ENCODE peak calls at places on chromosome 17, in four cellular contexts. One of them, this sample, is unnamed. For H3K9me1, the result is how much of the 10 kb centered on the place peaks cover.

GRCh38 chr17:56314026-56314425 is 160.8 kb downstream of the ANKFN1 start:
- DNase-seq in endothelial cell of umbilical vein: no peak
- DNase-seq in IMR-90: peak
- DNase-seq in K562: no peak
- DNase-seq in this sample: no peak

GRCh38 chr17:62860962-62861873 is 53.1 kb upstream of the MARCHF10 start:
- DNase-seq in endothelial cell of umbilical vein: no peak
- DNase-seq in K562: no peak
- DNase-seq in IMR-90: peak
- DNase-seq in this sample: no peak

GRCh38 chr17:77285594-77286390 is 145.0 kb downstream of the SEC14L1 start:
- DNase-seq in IMR-90: peak
- DNase-seq in endothelial cell of umbilical vein: no peak
- DNase-seq in K562: no peak
- DNase-seq in this sample: peak

GRCh38 chr17:51668155-51668962 is 408.0 kb downstream of the UTP18 start:
- DNase-seq in endothelial cell of umbilical vein: no peak
- DNase-seq in IMR-90: no peak
- DNase-seq in K562: no peak
- DNase-seq in this sample: no peak

GRCh38 chr17:42122371-42123303 is at the start of gene HSPB9:
- DNase-seq in endothelial cell of umbilical vein: no peak
- DNase-seq in IMR-90: no peak
- DNase-seq in K562: no peak
- DNase-seq in this sample: no peak

GRCh38 chr17:13181683-13182082 is 163.9 kb upstream of the ELAC2 start:
- DNase-seq in endothelial cell of umbilical vein: no peak
- DNase-seq in IMR-90: no peak
- DNase-seq in K562: no peak
- DNase-seq in this sample: no peak

GRCh38 chr17:48841395-48841831 is 10.6 kb downstream of the CALCOCO2 start:
- DNase-seq in endothelial cell of umbilical vein: peak
- DNase-seq in K562: no peak
- DNase-seq in IMR-90: peak
- DNase-seq in this sample: no peak

GRCh38 chr17:2952174-2952845 is 111.1 kb downstream of the OR1D5 start:
- DNase-seq in endothelial cell of umbilical vein: no peak
- DNase-seq in K562: no peak
- DNase-seq in IMR-90: no peak
- DNase-seq in this sample: no peak

GRCh38 chr17:81920612-81921530 is 2.9 kb upstream of the SIRT7 start:
- DNase-seq in K562: no peak
- DNase-seq in endothelial cell of umbilical vein: no peak
- DNase-seq in IMR-90: no peak
- DNase-seq in this sample: no peak

GRCh38 chr17:79045830-79046500 is 22.0 kb downstream of the C1QTNF1 start:
- DNase-seq in endothelial cell of umbilical vein: peak
- DNase-seq in IMR-90: peak
- DNase-seq in K562: peak
- DNase-seq in this sample: no peak

GRCh38 chr17:57898487-57899311 is 48.9 kb upstream of the MRPS23 start:
- DNase-seq in endothelial cell of umbilical vein: no peak
- DNase-seq in K562: no peak
- DNase-seq in IMR-90: peak
- DNase-seq in this sample: no peak

GRCh38 chr17:56909742-56910508 is 3.9 kb downstream of the TRIM25 start:
- DNase-seq in K562: peak
- DNase-seq in IMR-90: no peak
- DNase-seq in endothelial cell of umbilical vein: no peak
- DNase-seq in this sample: no peak

GRCh38 chr17:13171790-13172189 is 154.0 kb upstream of the ELAC2 start:
- DNase-seq in IMR-90: no peak
- DNase-seq in K562: no peak
- DNase-seq in endothelial cell of umbilical vein: no peak
- DNase-seq in this sample: no peak

GRCh38 chr17:79749156-79749815 is 18.5 kb downstream of the ENPP7 start:
- DNase-seq in endothelial cell of umbilical vein: no peak
- DNase-seq in K562: no peak
- DNase-seq in IMR-90: peak
- DNase-seq in this sample: no peak

GRCh38 chr17:21124096-21124495 is 2.7 kb upstream of the DHRS7B start:
- DNase-seq in K562: no peak
- DNase-seq in IMR-90: no peak
- DNase-seq in endothelial cell of umbilical vein: no peak
- DNase-seq in this sample: no peak

GRCh38 chr17:78716814-78717393 is 65.2 kb downstream of the CYTH1 start:
- DNase-seq in K562: no peak
- DNase-seq in IMR-90: peak
- DNase-seq in endothelial cell of umbilical vein: peak
- DNase-seq in this sample: no peak

GRCh38 chr17:40074175-40074512 is 11.4 kb downstream of the THRA start:
- DNase-seq in K562: no peak
- DNase-seq in IMR-90: no peak
- DNase-seq in endothelial cell of umbilical vein: no peak
- DNase-seq in this sample: no peak

GRCh38 chr17:40074871-40075215 is 12.1 kb downstream of the THRA start:
- DNase-seq in endothelial cell of umbilical vein: no peak
- DNase-seq in K562: no peak
- DNase-seq in IMR-90: no peak
- DNase-seq in this sample: no peak

GRCh38 chr17:40076595-40076994 is 13.8 kb downstream of the THRA start:
- DNase-seq in endothelial cell of umbilical vein: no peak
- DNase-seq in K562: peak
- DNase-seq in IMR-90: no peak
- DNase-seq in this sample: no peak

GRCh38 chr17:40076101-40076498 is 13.3 kb downstream of the THRA start:
- DNase-seq in K562: no peak
- DNase-seq in endothelial cell of umbilical vein: no peak
- DNase-seq in IMR-90: no peak
- DNase-seq in this sample: no peak

DNA sequence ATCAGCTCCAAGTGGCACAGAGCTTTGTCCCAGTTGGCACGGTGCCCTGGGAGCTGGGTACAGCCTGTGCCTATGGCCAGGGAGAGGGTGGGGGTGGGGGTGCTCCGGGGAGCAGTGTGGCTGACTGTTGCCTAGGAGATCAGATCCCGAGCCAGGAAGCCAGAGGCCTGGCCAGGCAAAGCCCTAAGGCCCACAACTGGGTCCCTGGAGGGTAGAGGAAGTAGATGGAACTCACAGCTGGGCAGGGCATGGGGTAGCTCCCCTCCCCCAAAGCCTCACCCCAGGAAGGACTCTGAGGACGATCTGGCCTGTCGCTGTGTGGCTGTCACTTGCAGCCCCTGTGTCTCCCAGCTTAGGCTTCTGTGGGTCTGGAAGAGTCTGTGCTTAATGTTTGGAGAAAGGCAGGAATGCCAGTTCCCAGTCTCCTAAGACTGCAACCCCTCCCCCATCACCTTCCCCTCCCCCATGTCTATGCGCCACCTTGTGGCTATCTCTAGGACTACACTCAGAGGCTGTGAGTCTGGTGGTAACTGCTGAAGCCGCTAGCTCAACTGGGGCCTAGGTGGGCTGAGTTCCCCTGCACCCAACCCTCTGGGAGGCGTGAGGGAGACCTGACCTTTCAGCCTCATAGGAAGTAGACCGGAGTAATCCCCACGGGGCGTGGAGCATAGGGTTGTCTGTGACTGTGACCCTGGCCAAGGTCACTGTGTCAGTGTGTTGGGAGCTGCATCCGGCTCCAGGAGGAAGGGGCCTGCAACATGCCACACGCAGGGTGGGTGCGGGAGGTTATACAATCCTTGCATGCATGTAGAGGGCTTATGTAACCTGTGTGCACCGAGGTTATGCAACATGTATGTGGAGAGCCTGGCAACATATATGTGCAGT is 12.7 kb downstream of the THRA start:
- DNase-seq in K562: peak
- DNase-seq in IMR-90: peak
- DNase-seq in endothelial cell of umbilical vein: peak
- DNase-seq in this sample: no peak
- H3K4me2 ChIP-seq in K562: peak
- H3K4me2 ChIP-seq in IMR-90: peak
- H3K4me2 ChIP-seq in endothelial cell of umbilical vein: no peak
- H3K4me2 ChIP-seq in this sample: peak

GRCh38 chr17:18904482-18904881 is 46.6 kb downstream of the PRPSAP2 start:
- DNase-seq in endothelial cell of umbilical vein: no peak
- DNase-seq in IMR-90: no peak
- DNase-seq in K562: no peak
- DNase-seq in this sample: no peak

GRCh38 chr17:18910326-18910725 is 41.6 kb upstream of the SLC5A10 start:
- DNase-seq in endothelial cell of umbilical vein: no peak
- DNase-seq in K562: no peak
- DNase-seq in IMR-90: no peak
- DNase-seq in this sample: no peak

GRCh38 chr17:18910881-18911280 is 41.1 kb upstream of the SLC5A10 start:
- DNase-seq in endothelial cell of umbilical vein: no peak
- DNase-seq in K562: no peak
- DNase-seq in IMR-90: no peak
- DNase-seq in this sample: no peak

GRCh38 chr17:18905226-18905625 is 46.7 kb upstream of the SLC5A10 start:
- DNase-seq in endothelial cell of umbilical vein: no peak
- DNase-seq in K562: no peak
- DNase-seq in IMR-90: no peak
- DNase-seq in this sample: no peak
- H3K9me1 ChIP-seq in endothelial cell of umbilical vein: under half
- H3K9me1 ChIP-seq in K562: under half
- H3K9me1 ChIP-seq in IMR-90: under half
- H3K9me1 ChIP-seq in this sample: under half

GRCh38 chr17:4607773-4608187 is 23.5 kb downstream of the SMTNL2 start:
- DNase-seq in IMR-90: peak
- DNase-seq in K562: no peak
- DNase-seq in endothelial cell of umbilical vein: peak
- DNase-seq in this sample: no peak
- H3K4me2 ChIP-seq in IMR-90: no peak
- H3K4me2 ChIP-seq in K562: no peak
- H3K4me2 ChIP-seq in endothelial cell of umbilical vein: no peak
- H3K4me2 ChIP-seq in this sample: no peak

DNA sequence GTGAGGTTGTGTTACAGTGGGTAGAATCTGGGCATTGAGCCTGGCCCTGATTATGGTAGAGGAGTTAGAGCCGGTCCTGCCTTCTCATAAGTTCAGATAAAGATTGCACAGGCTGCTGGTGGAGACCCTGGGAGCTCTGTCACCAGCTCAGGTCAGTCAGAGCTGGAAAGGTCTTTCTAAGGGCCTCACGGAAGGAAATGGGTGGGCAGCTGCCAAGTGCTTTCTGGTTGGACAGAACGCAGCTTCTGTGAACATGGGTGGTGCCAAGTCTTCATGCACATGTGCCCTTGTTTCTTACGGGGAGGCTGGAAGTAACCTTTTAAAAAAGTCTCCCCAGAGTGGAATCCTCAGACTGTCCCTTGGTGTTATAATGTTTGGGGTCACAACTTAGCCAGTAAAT is 14.9 kb downstream of the ALKBH5 start:
- DNase-seq in K562: no peak
- DNase-seq in IMR-90: no peak
- DNase-seq in endothelial cell of umbilical vein: no peak
- DNase-seq in this sample: no peak
- H3K9me1 ChIP-seq in K562: under half
- H3K9me1 ChIP-seq in IMR-90: under half
- H3K9me1 ChIP-seq in endothelial cell of umbilical vein: under half
- H3K9me1 ChIP-seq in this sample: under half

GRCh38 chr17:36129616-36130015 is 26.0 kb downstream of the CCL4 start:
- DNase-seq in IMR-90: no peak
- DNase-seq in endothelial cell of umbilical vein: no peak
- DNase-seq in K562: no peak
- DNase-seq in this sample: no peak

GRCh38 chr17:36127882-36128369 is 24.3 kb downstream of the CCL4 start:
- DNase-seq in K562: no peak
- DNase-seq in endothelial cell of umbilical vein: no peak
- DNase-seq in IMR-90: no peak
- DNase-seq in this sample: no peak

GRCh38 chr17:36124879-36125824 is 21.5 kb downstream of the CCL4 start:
- DNase-seq in K562: peak
- DNase-seq in endothelial cell of umbilical vein: no peak
- DNase-seq in IMR-90: no peak
- DNase-seq in this sample: no peak

GRCh38 chr17:36128411-36128978 is 24.9 kb downstream of the CCL4 start:
- DNase-seq in IMR-90: no peak
- DNase-seq in K562: no peak
- DNase-seq in endothelial cell of umbilical vein: no peak
- DNase-seq in this sample: no peak

GRCh38 chr17:36127199-36127881 is 23.7 kb downstream of the CCL4 start:
- DNase-seq in K562: no peak
- DNase-seq in endothelial cell of umbilical vein: no peak
- DNase-seq in IMR-90: no peak
- DNase-seq in this sample: no peak
- H3K4me2 ChIP-seq in K562: no peak
- H3K4me2 ChIP-seq in endothelial cell of umbilical vein: no peak
- H3K4me2 ChIP-seq in IMR-90: no peak
- H3K4me2 ChIP-seq in this sample: no peak

DNA sequence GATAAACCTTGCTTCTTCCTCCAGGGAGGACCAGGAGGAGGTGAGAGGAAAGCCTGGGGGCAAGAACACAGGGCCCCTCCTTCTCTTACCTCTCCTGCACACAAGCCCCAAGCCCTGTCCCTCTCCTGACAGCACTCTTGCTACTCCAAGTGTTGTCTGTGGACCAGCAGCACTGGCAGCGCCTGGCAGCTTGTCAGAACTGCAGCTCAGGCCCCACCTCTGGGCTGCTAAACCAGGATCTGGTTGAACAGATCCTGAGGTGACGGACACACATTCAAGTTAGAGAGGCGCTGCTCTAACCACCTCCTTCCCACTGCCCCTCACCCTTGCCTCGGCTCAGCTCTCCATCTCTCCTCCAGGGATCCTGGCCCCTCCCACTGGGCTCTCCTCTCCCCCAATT is 56.5 kb downstream of the SRCIN1 start:
- DNase-seq in K562: no peak
- DNase-seq in endothelial cell of umbilical vein: no peak
- DNase-seq in IMR-90: no peak
- DNase-seq in this sample: no peak
- H3K9me1 ChIP-seq in K562: under half
- H3K9me1 ChIP-seq in endothelial cell of umbilical vein: under half
- H3K9me1 ChIP-seq in IMR-90: under half
- H3K9me1 ChIP-seq in this sample: under half

This sample was measured in keratinocyte.